ENCODE peak calls at places on chromosomes 11 and 22, in four cellular contexts. N is MM.1S, S is M059J, H is endothelial cell. K is an unnamed sample.

GRCh38 chr11:29153078-29153477 is 863.8 kb downstream of the KCNA4 start:
- DNase-seq in N (no peak), S (no peak), H (no peak), K (no peak)

GRCh38 chr11:110297082-110297725 is 790 bp upstream of the RDX start:
- DNase-seq in N (peak; percentile 7), S (peak; percentile 60), H (no peak), K (peak; percentile 8)

GRCh38 chr11:22539851-22540376 is 85.7 kb downstream of the FANCF start:
- DNase-seq in N (peak; percentile 15), S (peak; percentile 44), H (no peak), K (peak; percentile 22)

GRCh38 chr22:44580756-44581435 is 82.9 kb upstream of the RTL6 start:
- DNase-seq in N (no peak), S (no peak), H (no peak), K (no peak)

GRCh38 chr11:61732705-61733104 is 19.7 kb upstream of the MYRF start:
- DNase-seq in N (no peak), S (peak; percentile 63), H (no peak), K (no peak)

GRCh38 chr22:40422558-40423245 is 52.3 kb downstream of the SGSM3 start:
- DNase-seq in N (peak; percentile 48), S (no peak), H (no peak), K (no peak)

GRCh38 chr11:38543311-38543710 is 1945.3 kb upstream of the RAG2 start:
- DNase-seq in N (no peak), S (peak; percentile 82), H (no peak), K (no peak)

GRCh38 chr11:108709741-108710140 is 44.9 kb downstream of the DDX10 start:
- DNase-seq in N (no peak), S (no peak), H (no peak), K (no peak)

GRCh38 chr11:46281374-46281831 is 3.9 kb downstream of the CREB3L1 start:
- DNase-seq in N (no peak), S (no peak), H (peak; percentile 12), K (peak; percentile 28)

GRCh38 chr11:125073616-125074483 is 10.7 kb downstream of the SLC37A2 start:
- DNase-seq in N (no peak), S (no peak), H (no peak), K (no peak)

GRCh38 chr11:5339771-5340322 is 3.5 kb downstream of the OR51B5 start:
- DNase-seq in N (no peak), S (no peak), H (no peak), K (no peak)

GRCh38 chr11:100981196-100981824 is 148.3 kb downstream of the PGR start:
- DNase-seq in N (no peak), S (peak; percentile 32), H (no peak), K (no peak)

GRCh38 chr11:34501500-34501899 is 12.1 kb downstream of the ELF5 start:
- DNase-seq in N (no peak), S (peak; percentile 97), H (no peak), K (no peak)

GRCh38 chr22:19723990-19724827 is 870 bp downstream of the GP1BB start:
- DNase-seq in N (no peak), S (no peak), H (peak; percentile 83), K (no peak)